ENCODE peak calls at places on chromosomes 4 and X, in five cellular contexts. One of them, this sample, is unnamed.

GRCh38 chr4:26058537-26058936 is 144.5 kb downstream of the SMIM20 start:
- DNase-seq in K562: no peak
- DNase-seq in SK-N-SH: peak; percentile 69
- DNase-seq in HepG2: no peak
- DNase-seq in GM12878: peak; percentile 32
- DNase-seq in this sample: no peak

GRCh38 chr4:139603576-139604387 is 47.8 kb upstream of the SETD7 start:
- DNase-seq in K562: peak; percentile 80
- DNase-seq in SK-N-SH: peak; percentile 55
- DNase-seq in HepG2: peak; percentile 67
- DNase-seq in GM12878: peak; percentile 8
- DNase-seq in this sample: peak; percentile 59

GRCh38 chr4:26803462-26803861 is 57.2 kb upstream of the STIM2 start:
- DNase-seq in K562: no peak
- DNase-seq in SK-N-SH: peak; percentile 73
- DNase-seq in HepG2: no peak
- DNase-seq in GM12878: no peak
- DNase-seq in this sample: no peak

GRCh38 chr4:176238819-176239218 is 30.2 kb downstream of the ASB5 start:
- DNase-seq in K562: no peak
- DNase-seq in SK-N-SH: no peak
- DNase-seq in HepG2: no peak
- DNase-seq in GM12878: no peak
- DNase-seq in this sample: peak; percentile 46

GRCh38 chr4:179927473-179927872 is 2315.7 kb upstream of the TENM3 start:
- DNase-seq in K562: no peak
- DNase-seq in SK-N-SH: no peak
- DNase-seq in HepG2: no peak
- DNase-seq in GM12878: no peak
- DNase-seq in this sample: no peak

GRCh38 chr4:44446801-44447562 is 1.6 kb downstream of the KCTD8 start:
- DNase-seq in K562: no peak
- DNase-seq in SK-N-SH: peak; percentile 3
- DNase-seq in HepG2: no peak
- DNase-seq in GM12878: no peak
- DNase-seq in this sample: no peak

GRCh38 chr4:13985824-13986223 is 358.3 kb upstream of the BOD1L1 start:
- DNase-seq in K562: no peak
- DNase-seq in SK-N-SH: no peak
- DNase-seq in HepG2: no peak
- DNase-seq in GM12878: no peak
- DNase-seq in this sample: peak; percentile 32

GRCh38 chr4:33837043-33837442 is 2407.3 kb downstream of the ARAP2 start:
- DNase-seq in K562: no peak
- DNase-seq in SK-N-SH: no peak
- DNase-seq in HepG2: no peak
- DNase-seq in GM12878: no peak
- DNase-seq in this sample: peak; percentile 80

GRCh38 chr4:185894481-185894880 is 82.5 kb upstream of the SORBS2 start:
- DNase-seq in K562: no peak
- DNase-seq in SK-N-SH: no peak
- DNase-seq in HepG2: no peak
- DNase-seq in GM12878: no peak
- DNase-seq in this sample: no peak

GRCh38 chr4:98728871-98729270 is 70.5 kb upstream of the TSPAN5 start:
- DNase-seq in K562: no peak
- DNase-seq in SK-N-SH: peak; percentile 7
- DNase-seq in HepG2: no peak
- DNase-seq in GM12878: no peak
- DNase-seq in this sample: no peak

GRCh38 chrX:134679226-134679625 is 21.0 kb upstream of the PLAC1 start:
- DNase-seq in K562: no peak
- DNase-seq in SK-N-SH: no peak
- DNase-seq in HepG2: no peak
- DNase-seq in GM12878: no peak
- DNase-seq in this sample: peak; percentile 48

GRCh38 chrX:20032201-20032600 is 41.3 kb upstream of the BCLAF3 start:
- DNase-seq in K562: no peak
- DNase-seq in SK-N-SH: peak; percentile 35
- DNase-seq in HepG2: no peak
- DNase-seq in GM12878: no peak
- DNase-seq in this sample: no peak

GRCh38 chrX:70960728-70961127 is 29.8 kb upstream of the SLC7A3 start:
- DNase-seq in K562: peak; percentile 14
- DNase-seq in SK-N-SH: no peak
- DNase-seq in HepG2: no peak
- DNase-seq in GM12878: no peak
- DNase-seq in this sample: no peak

GRCh38 chrX:22043872-22044271 is 11.7 kb downstream of the PHEX start:
- DNase-seq in K562: no peak
- DNase-seq in SK-N-SH: no peak
- DNase-seq in HepG2: no peak
- DNase-seq in GM12878: no peak
- DNase-seq in this sample: no peak

GRCh38 chr4:145679991-145680455 is at the start of gene C4orf51:
- DNase-seq in K562: no peak
- DNase-seq in SK-N-SH: no peak
- DNase-seq in HepG2: peak; percentile 10
- DNase-seq in GM12878: no peak
- DNase-seq in this sample: peak; percentile 75

GRCh38 chrX:38563006-38563405 is 1.7 kb downstream of the TSPAN7 start:
- DNase-seq in K562: no peak
- DNase-seq in SK-N-SH: peak; percentile 1
- DNase-seq in HepG2: peak; percentile 45
- DNase-seq in GM12878: no peak
- DNase-seq in this sample: no peak

GRCh38 chr4:53562409-53562808 is 28.9 kb downstream of the LNX1 start:
- DNase-seq in K562: no peak
- DNase-seq in SK-N-SH: no peak
- DNase-seq in HepG2: no peak
- DNase-seq in GM12878: no peak
- DNase-seq in this sample: no peak

GRCh38 chr4:85657143-85657542 is 182.2 kb downstream of the ARHGAP24 start:
- DNase-seq in K562: no peak
- DNase-seq in SK-N-SH: no peak
- DNase-seq in HepG2: no peak
- DNase-seq in GM12878: no peak
- DNase-seq in this sample: no peak

GRCh38 chr4:3111461-3111860 is 37.0 kb downstream of the HTT start:
- DNase-seq in K562: no peak
- DNase-seq in SK-N-SH: no peak
- DNase-seq in HepG2: no peak
- DNase-seq in GM12878: no peak
- DNase-seq in this sample: peak; percentile 82

GRCh38 chr4:161936625-161937133 is 227.1 kb downstream of the FSTL5 start:
- DNase-seq in K562: no peak
- DNase-seq in SK-N-SH: peak; percentile 0
- DNase-seq in HepG2: no peak
- DNase-seq in GM12878: no peak
- DNase-seq in this sample: peak; percentile 80

GRCh38 chrX:69995400-69996101 is 54.2 kb downstream of the AWAT2 start:
- DNase-seq in K562: no peak
- DNase-seq in SK-N-SH: no peak
- DNase-seq in HepG2: no peak
- DNase-seq in GM12878: no peak
- DNase-seq in this sample: no peak

GRCh38 chrX:108033890-108034289 is 11.0 kb upstream of the VSIG1 start:
- DNase-seq in K562: no peak
- DNase-seq in SK-N-SH: no peak
- DNase-seq in HepG2: no peak
- DNase-seq in GM12878: no peak
- DNase-seq in this sample: no peak

GRCh38 chr4:153005914-153006381 is 69.8 kb downstream of the FHDC1 start:
- DNase-seq in K562: no peak
- DNase-seq in SK-N-SH: no peak
- DNase-seq in HepG2: no peak
- DNase-seq in GM12878: no peak
- DNase-seq in this sample: no peak

GRCh38 chr4:27059446-27059845 is 198.8 kb downstream of the STIM2 start:
- DNase-seq in K562: no peak
- DNase-seq in SK-N-SH: no peak
- DNase-seq in HepG2: no peak
- DNase-seq in GM12878: no peak
- DNase-seq in this sample: no peak

GRCh38 chr4:139619644-139620043 is 46.0 kb upstream of the MGST2 start:
- DNase-seq in K562: peak; percentile 37
- DNase-seq in SK-N-SH: no peak
- DNase-seq in HepG2: peak; percentile 47
- DNase-seq in GM12878: no peak
- DNase-seq in this sample: no peak

GRCh38 chr4:153684182-153685073 is at the start of gene TLR2:
- DNase-seq in K562: peak; percentile 6
- DNase-seq in SK-N-SH: peak; percentile 73
- DNase-seq in HepG2: no peak
- DNase-seq in GM12878: no peak
- DNase-seq in this sample: no peak

GRCh38 chr4:109611045-109611616 is 51.1 kb downstream of the MCUB start:
- DNase-seq in K562: no peak
- DNase-seq in SK-N-SH: no peak
- DNase-seq in HepG2: peak; percentile 6
- DNase-seq in GM12878: no peak
- DNase-seq in this sample: peak; percentile 82

GRCh38 chr4:133000012-133000411 is 149.1 kb upstream of the PCDH10 start:
- DNase-seq in K562: no peak
- DNase-seq in SK-N-SH: no peak
- DNase-seq in HepG2: no peak
- DNase-seq in GM12878: no peak
- DNase-seq in this sample: no peak

GRCh38 chr4:28082686-28083390 is 1222.2 kb downstream of the STIM2 start:
- DNase-seq in K562: no peak
- DNase-seq in SK-N-SH: no peak
- DNase-seq in HepG2: no peak
- DNase-seq in GM12878: no peak
- DNase-seq in this sample: peak; percentile 19

GRCh38 chr4:19123681-19124080 is 1102.1 kb upstream of the LCORL start:
- DNase-seq in K562: no peak
- DNase-seq in SK-N-SH: no peak
- DNase-seq in HepG2: no peak
- DNase-seq in GM12878: no peak
- DNase-seq in this sample: no peak

GRCh38 chrX:69179380-69179911 is 14.2 kb upstream of the PJA1 start:
- DNase-seq in K562: no peak
- DNase-seq in SK-N-SH: peak; percentile 72
- DNase-seq in HepG2: no peak
- DNase-seq in GM12878: no peak
- DNase-seq in this sample: peak; percentile 29

GRCh38 chr4:120085705-120086104 is 19.1 kb upstream of the MAD2L1 start:
- DNase-seq in K562: no peak
- DNase-seq in SK-N-SH: no peak
- DNase-seq in HepG2: no peak
- DNase-seq in GM12878: no peak
- DNase-seq in this sample: peak; percentile 86

GRCh38 chr4:75699299-75699698 is 25.1 kb upstream of the USO1 start:
- DNase-seq in K562: no peak
- DNase-seq in SK-N-SH: no peak
- DNase-seq in HepG2: no peak
- DNase-seq in GM12878: no peak
- DNase-seq in this sample: no peak

GRCh38 chrX:120378570-120378969 is 16.7 kb downstream of the ATP1B4 start:
- DNase-seq in K562: no peak
- DNase-seq in SK-N-SH: no peak
- DNase-seq in HepG2: no peak
- DNase-seq in GM12878: no peak
- DNase-seq in this sample: no peak
- TF ChIP-seq RAD21 in K562: no peak
- TF ChIP-seq RAD21 in SK-N-SH: no peak
- TF ChIP-seq RAD21 in HepG2: no peak
- TF ChIP-seq RAD21 in GM12878: no peak
- TF ChIP-seq RAD21 in this sample: no peak

GRCh38 chr4:42401171-42401570 is 3.9 kb downstream of the SHISA3 start:
- DNase-seq in K562: no peak
- DNase-seq in SK-N-SH: no peak
- DNase-seq in HepG2: no peak
- DNase-seq in GM12878: no peak
- DNase-seq in this sample: no peak
- H3K27me3 ChIP-seq in K562: no peaks in the 10 kb centered on the region
- H3K27me3 ChIP-seq in SK-N-SH: peaks cover 23% of the 10 kb centered on the region
- H3K27me3 ChIP-seq in HepG2: peaks cover 47% of the 10 kb centered on the region
- H3K27me3 ChIP-seq in GM12878: peaks cover 2% of the 10 kb centered on the region
- H3K27me3 ChIP-seq in this sample: peaks cover 2% of the 10 kb centered on the region

DNA sequence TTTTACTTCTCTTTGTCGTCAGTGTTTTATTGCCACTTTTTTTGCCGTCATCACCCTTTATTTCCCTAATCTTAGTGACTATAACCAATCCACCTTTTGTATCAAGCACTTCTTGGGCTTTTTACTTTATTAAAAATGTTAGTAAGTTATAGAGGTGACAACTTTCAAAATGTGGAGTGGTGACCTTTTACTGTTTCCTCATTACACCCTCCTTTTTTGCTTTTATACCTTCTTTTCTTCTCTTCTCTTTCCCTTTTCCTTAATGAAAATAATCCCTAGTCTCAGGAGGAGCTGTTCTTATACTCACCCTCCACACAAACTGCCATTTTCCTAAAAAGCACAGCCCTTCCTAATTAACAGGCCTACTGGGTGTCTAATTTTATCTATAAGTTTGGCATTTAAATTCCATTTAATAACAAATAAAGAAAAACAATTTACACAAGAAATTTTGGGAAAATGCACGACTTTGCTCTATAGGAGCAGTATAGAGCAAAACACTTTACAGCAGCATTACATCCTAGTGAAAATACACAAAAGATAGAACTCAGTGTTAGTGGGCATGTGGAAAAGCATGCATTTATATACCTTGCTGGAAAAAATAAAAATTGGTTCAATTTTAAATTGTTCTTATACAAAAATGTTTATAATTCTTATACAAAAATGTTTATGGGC is 27.3 kb downstream of the BBS12 start:
- DNase-seq in K562: no peak
- DNase-seq in SK-N-SH: no peak
- DNase-seq in HepG2: no peak
- DNase-seq in GM12878: no peak
- DNase-seq in this sample: peak; percentile 46
- TF ChIP-seq RAD21 in K562: peak; percentile 56
- TF ChIP-seq RAD21 in SK-N-SH: peak; percentile 20
- TF ChIP-seq RAD21 in HepG2: no peak
- TF ChIP-seq RAD21 in GM12878: no peak
- TF ChIP-seq RAD21 in this sample: peak; percentile 54

GRCh38 chrX:49166914-49167739 is 4.6 kb downstream of the MAGIX start:
- DNase-seq in K562: peak; percentile 78
- DNase-seq in SK-N-SH: peak; percentile 30
- DNase-seq in HepG2: no peak
- DNase-seq in GM12878: peak; percentile 51
- DNase-seq in this sample: peak; percentile 73
- H3K27me3 ChIP-seq in K562: no peaks in the 10 kb centered on the region
- H3K27me3 ChIP-seq in SK-N-SH: no peaks in the 10 kb centered on the region
- H3K27me3 ChIP-seq in HepG2: no peaks in the 10 kb centered on the region
- H3K27me3 ChIP-seq in GM12878: no peaks in the 10 kb centered on the region
- H3K27me3 ChIP-seq in this sample: no peaks in the 10 kb centered on the region